ENCODE peak calls at places on chromosome 14, in ten cellular contexts. O is AG09309, D is SK-N-SH, W is SK-N-MC, K is NCI-H2171, H is GM06990, Y is mesothelial cell of epicardium, Z is SK-MEL-5, N is hippocampal formation, B is SW 1271. X is an unnamed sample.
A peak's percentile ranks its signal among the peaks of the same experiment; 100 is the strongest.

GRCh38 chr14:61459229-61459628 is 137.8 kb downstream of the PRKCH start:
- DNase-seq in O (no peak), D (no peak), W (no peak), K (no peak), H (no peak), Y (no peak), Z (no peak), N (no peak), B (no peak), X (no peak)

GRCh38 chr14:102000902-102001301 is 36.5 kb downstream of the DYNC1H1 start:
- DNase-seq in O (no peak), D (no peak), W (no peak), K (no peak), H (no peak), Y (no peak), Z (no peak), N (no peak), B (no peak), X (no peak)

GRCh38 chr14:89870335-89870734 is 84.2 kb downstream of the EFCAB11 start:
- DNase-seq in O (no peak), D (no peak), W (no peak), K (no peak), H (no peak), Y (no peak), Z (no peak), N (no peak), B (no peak), X (no peak)

GRCh38 chr14:89445252-89445973 is 28.4 kb upstream of the FOXN3 start:
- DNase-seq in O (no peak), D (no peak), W (no peak), K (no peak), H (peak; percentile 41), Y (no peak), Z (no peak), N (no peak), B (no peak), X (no peak)

GRCh38 chr14:61385002-61385685 is 63.8 kb downstream of the PRKCH start:
- DNase-seq in O (no peak), D (no peak), W (no peak), K (no peak), H (no peak), Y (no peak), Z (no peak), N (no peak), B (no peak), X (no peak)

GRCh38 chr14:105328070-105328677 is 13.6 kb downstream of the PACS2 start:
- DNase-seq in O (no peak), D (peak; percentile 25), W (no peak), K (no peak), H (no peak), Y (no peak), Z (no peak), N (no peak), B (no peak), X (no peak)

GRCh38 chr14:106530423-106531107 is 1004.2 kb downstream of the TMEM121 start:
- DNase-seq in O (no peak), D (no peak), W (no peak), K (no peak), H (peak; percentile 88), Y (no peak), Z (peak; percentile 49), N (no peak), B (no peak), X (no peak)

GRCh38 chr14:92352158-92352985 is 29.4 kb downstream of the SLC24A4 start:
- DNase-seq in O (no peak), D (no peak), W (peak; percentile 26), K (no peak), H (no peak), Y (no peak), Z (peak; percentile 66), N (no peak), B (no peak), X (peak; percentile 16)

GRCh38 chr14:60964901-60965300 is 16.0 kb downstream of the TRMT5 start:
- DNase-seq in O (no peak), D (no peak), W (no peak), K (no peak), H (no peak), Y (no peak), Z (no peak), N (no peak), B (no peak), X (no peak)

GRCh38 chr14:89303452-89304435 is 113.3 kb downstream of the FOXN3 start:
- DNase-seq in O (peak; percentile 67), D (no peak), W (no peak), K (no peak), H (peak; percentile 78), Y (no peak), Z (peak; percentile 11), N (peak; percentile 64), B (no peak), X (no peak)

GRCh38 chr14:102220031-102220430 is 80.3 kb downstream of the WDR20 start:
- DNase-seq in O (no peak), D (no peak), W (no peak), K (no peak), H (peak; percentile 74), Y (no peak), Z (no peak), N (no peak), B (no peak), X (no peak)

GRCh38 chr14:72404998-72405397 is 472.8 kb downstream of the RGS6 start:
- DNase-seq in O (no peak), D (no peak), W (no peak), K (no peak), H (no peak), Y (no peak), Z (no peak), N (no peak), B (no peak), X (no peak)

GRCh38 chr14:66992776-66993175 is 196.5 kb upstream of the GARIN2 start:
- DNase-seq in O (no peak), D (no peak), W (no peak), K (no peak), H (no peak), Y (no peak), Z (no peak), N (no peak), B (no peak), X (no peak)

GRCh38 chr14:48598458-48598857 is 923.1 kb upstream of the MDGA2 start:
- DNase-seq in O (no peak), D (no peak), W (no peak), K (no peak), H (no peak), Y (no peak), Z (no peak), N (no peak), B (no peak), X (no peak)

GRCh38 chr14:27190286-27190685 is 592.5 kb upstream of the NOVA1 start:
- DNase-seq in O (no peak), D (no peak), W (no peak), K (no peak), H (no peak), Y (no peak), Z (no peak), N (no peak), B (no peak), X (no peak)

X was measured in iPS DF 6.9.